ENCODE peak calls at places on chromosomes 3 and 15, in four cellular contexts. One of them, this sample, is unnamed.

GRCh38 chr15:68203486-68203885 is 1.6 kb downstream of the CALML4 start:
- DNase-seq in IMR-90: no peak
- DNase-seq in body of pancreas: no peak
- DNase-seq in uterus: no peak
- DNase-seq in this sample: no peak

GRCh38 chr15:68419301-68420175 is 12.4 kb downstream of the ITGA11 start:
- DNase-seq in IMR-90: no peak
- DNase-seq in body of pancreas: no peak
- DNase-seq in uterus: peak
- DNase-seq in this sample: no peak

GRCh38 chr3:156448300-156448699 is 106.6 kb downstream of the SSR3 start:
- DNase-seq in IMR-90: peak
- DNase-seq in body of pancreas: no peak
- DNase-seq in uterus: no peak
- DNase-seq in this sample: peak

GRCh38 chr15:85748176-85748575 is 46.5 kb downstream of the KLHL25 start:
- DNase-seq in IMR-90: no peak
- DNase-seq in body of pancreas: no peak
- DNase-seq in uterus: no peak
- DNase-seq in this sample: no peak

GRCh38 chr3:54983266-54983910 is 55.5 kb upstream of the LRTM1 start:
- DNase-seq in IMR-90: no peak
- DNase-seq in body of pancreas: no peak
- DNase-seq in uterus: no peak
- DNase-seq in this sample: no peak

GRCh38 chr15:93523490-93523889 is 434.5 kb upstream of the RGMA start:
- DNase-seq in IMR-90: no peak
- DNase-seq in body of pancreas: no peak
- DNase-seq in uterus: no peak
- DNase-seq in this sample: no peak

GRCh38 chr3:44554626-44555592 is at the start of gene ZKSCAN7:
- DNase-seq in IMR-90: peak
- DNase-seq in body of pancreas: peak
- DNase-seq in uterus: peak
- DNase-seq in this sample: no peak

GRCh38 chr15:40054746-40055575 is 16.0 kb upstream of the SRP14 start:
- DNase-seq in IMR-90: peak
- DNase-seq in body of pancreas: peak
- DNase-seq in uterus: no peak
- DNase-seq in this sample: no peak

GRCh38 chr15:65731926-65732325 is 60.2 kb downstream of the DENND4A start:
- DNase-seq in IMR-90: peak
- DNase-seq in body of pancreas: no peak
- DNase-seq in uterus: no peak
- DNase-seq in this sample: no peak

GRCh38 chr3:195133462-195133861 is 137.5 kb downstream of the XXYLT1 start:
- DNase-seq in IMR-90: peak
- DNase-seq in body of pancreas: peak
- DNase-seq in uterus: no peak
- DNase-seq in this sample: no peak

GRCh38 chr3:177190701-177191100 is 6.6 kb downstream of the TBL1XR1 start:
- DNase-seq in IMR-90: no peak
- DNase-seq in body of pancreas: no peak
- DNase-seq in uterus: no peak
- DNase-seq in this sample: no peak

GRCh38 chr15:89399070-89399389 is 64.4 kb upstream of the POLG start:
- DNase-seq in IMR-90: no peak
- DNase-seq in body of pancreas: no peak
- DNase-seq in uterus: no peak
- DNase-seq in this sample: no peak

GRCh38 chr3:87987952-87988351 is 70.9 kb downstream of the CGGBP1 start:
- DNase-seq in IMR-90: no peak
- DNase-seq in body of pancreas: no peak
- DNase-seq in uterus: no peak
- DNase-seq in this sample: no peak

GRCh38 chr15:58498821-58499580 is 67.2 kb downstream of the LIPC start:
- DNase-seq in IMR-90: peak
- DNase-seq in body of pancreas: no peak
- DNase-seq in uterus: no peak
- DNase-seq in this sample: no peak

GRCh38 chr3:126147147-126147931 is 33.0 kb downstream of the ALDH1L1 start:
- DNase-seq in IMR-90: no peak
- DNase-seq in body of pancreas: no peak
- DNase-seq in uterus: no peak
- DNase-seq in this sample: no peak

GRCh38 chr3:105629725-105630124 is 239.1 kb downstream of the CBLB start:
- DNase-seq in IMR-90: peak
- DNase-seq in body of pancreas: no peak
- DNase-seq in uterus: no peak
- DNase-seq in this sample: no peak

GRCh38 chr3:40387001-40387894 is at the start of gene ENTPD3:
- DNase-seq in IMR-90: no peak
- DNase-seq in body of pancreas: peak
- DNase-seq in uterus: no peak
- DNase-seq in this sample: no peak

GRCh38 chr15:27479232-27480140 is 508.5 kb downstream of the GABRG3 start:
- DNase-seq in IMR-90: no peak
- DNase-seq in body of pancreas: no peak
- DNase-seq in uterus: no peak
- DNase-seq in this sample: no peak

GRCh38 chr3:56347219-56347871 is 120.9 kb downstream of the ERC2 start:
- DNase-seq in IMR-90: no peak
- DNase-seq in body of pancreas: peak
- DNase-seq in uterus: no peak
- DNase-seq in this sample: peak

GRCh38 chr3:195385526-195385925 is 57.3 kb downstream of the ACAP2 start:
- DNase-seq in IMR-90: peak
- DNase-seq in body of pancreas: no peak
- DNase-seq in uterus: no peak
- DNase-seq in this sample: peak

GRCh38 chr15:90617668-90618097 is 88.0 kb downstream of the CRTC3 start:
- DNase-seq in IMR-90: no peak
- DNase-seq in body of pancreas: no peak
- DNase-seq in uterus: no peak
- DNase-seq in this sample: no peak
- TF ChIP-seq POLR2A in IMR-90: no peak
- TF ChIP-seq POLR2A in body of pancreas: no peak
- TF ChIP-seq POLR2A in uterus: no peak
- TF ChIP-seq POLR2A in this sample: no peak

GRCh38 chr3:61608072-61608471 is 46.7 kb downstream of the PTPRG start:
- DNase-seq in IMR-90: no peak
- DNase-seq in body of pancreas: no peak
- DNase-seq in uterus: no peak
- DNase-seq in this sample: no peak

GRCh38 chr3:61605589-61606175 is 44.3 kb downstream of the PTPRG start:
- DNase-seq in IMR-90: no peak
- DNase-seq in body of pancreas: no peak
- DNase-seq in uterus: no peak
- DNase-seq in this sample: no peak

GRCh38 chr3:61608711-61609110 is 47.3 kb downstream of the PTPRG start:
- DNase-seq in IMR-90: no peak
- DNase-seq in body of pancreas: no peak
- DNase-seq in uterus: no peak
- DNase-seq in this sample: no peak

GRCh38 chr3:61602466-61602865 is 41.1 kb downstream of the PTPRG start:
- DNase-seq in IMR-90: no peak
- DNase-seq in body of pancreas: no peak
- DNase-seq in uterus: no peak
- DNase-seq in this sample: no peak

DNA sequence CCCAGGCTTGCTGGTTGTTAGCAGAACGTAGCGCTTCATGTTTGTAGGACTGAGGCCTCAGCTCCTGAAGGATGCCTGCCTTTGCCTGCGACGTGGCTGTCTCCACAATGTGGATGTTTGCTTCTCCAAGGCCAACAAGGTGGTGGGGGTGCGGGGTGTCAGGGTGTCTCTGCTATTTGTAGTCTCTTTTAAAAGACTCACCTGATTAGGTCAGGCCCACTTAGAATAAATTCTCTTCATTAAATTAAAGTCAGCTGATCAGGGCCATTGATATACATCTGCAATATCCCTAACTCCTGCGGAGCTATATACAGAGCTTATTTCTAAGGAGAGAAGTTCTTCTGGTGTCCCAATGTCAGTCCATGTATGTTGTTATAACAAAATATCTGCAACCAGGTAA is 44.8 kb downstream of the PTPRG start:
- DNase-seq in IMR-90: no peak
- DNase-seq in body of pancreas: no peak
- DNase-seq in uterus: no peak
- DNase-seq in this sample: no peak
- TF ChIP-seq POLR2A in IMR-90: no peak
- TF ChIP-seq POLR2A in body of pancreas: no peak
- TF ChIP-seq POLR2A in uterus: no peak
- TF ChIP-seq POLR2A in this sample: no peak

GRCh38 chr15:82980986-82981385 is 5.0 kb upstream of the RAMAC start:
- DNase-seq in IMR-90: no peak
- DNase-seq in body of pancreas: no peak
- DNase-seq in uterus: no peak
- DNase-seq in this sample: no peak

GRCh38 chr15:82986442-82986780 is 401 bp downstream of the RAMAC start:
- DNase-seq in IMR-90: peak
- DNase-seq in body of pancreas: no peak
- DNase-seq in uterus: no peak
- DNase-seq in this sample: no peak

GRCh38 chr15:82985688-82986441 is at the start of gene RAMAC:
- DNase-seq in IMR-90: peak
- DNase-seq in body of pancreas: peak
- DNase-seq in uterus: peak
- DNase-seq in this sample: peak
- TF ChIP-seq POLR2A in IMR-90: peak
- TF ChIP-seq POLR2A in body of pancreas: peak
- TF ChIP-seq POLR2A in uterus: no peak
- TF ChIP-seq POLR2A in this sample: peak

GRCh38 chr3:5185093-5185673 is 2.3 kb upstream of the EDEM1 start:
- DNase-seq in IMR-90: no peak
- DNase-seq in body of pancreas: no peak
- DNase-seq in uterus: no peak
- DNase-seq in this sample: no peak
- TF ChIP-seq POLR2A in IMR-90: no peak
- TF ChIP-seq POLR2A in body of pancreas: no peak
- TF ChIP-seq POLR2A in uterus: no peak
- TF ChIP-seq POLR2A in this sample: no peak

GRCh38 chr3:10305331-10305902 is 12.7 kb upstream of the GHRL start:
- DNase-seq in IMR-90: no peak
- DNase-seq in body of pancreas: no peak
- DNase-seq in uterus: no peak
- DNase-seq in this sample: no peak
- TF ChIP-seq POLR2A in IMR-90: no peak
- TF ChIP-seq POLR2A in body of pancreas: no peak
- TF ChIP-seq POLR2A in uterus: no peak
- TF ChIP-seq POLR2A in this sample: no peak

GRCh38 chr15:60804551-60804950 is 325.6 kb upstream of the ICE2 start:
- DNase-seq in IMR-90: no peak
- DNase-seq in body of pancreas: no peak
- DNase-seq in uterus: no peak
- DNase-seq in this sample: no peak

GRCh38 chr15:60800729-60801072 is 321.8 kb upstream of the ICE2 start:
- DNase-seq in IMR-90: no peak
- DNase-seq in body of pancreas: no peak
- DNase-seq in uterus: no peak
- DNase-seq in this sample: no peak

GRCh38 chr15:60804986-60805949 is 326.3 kb upstream of the ICE2 start:
- DNase-seq in IMR-90: peak
- DNase-seq in body of pancreas: peak
- DNase-seq in uterus: no peak
- DNase-seq in this sample: peak

GRCh38 chr15:60801336-60801735 is 322.4 kb upstream of the ICE2 start:
- DNase-seq in IMR-90: no peak
- DNase-seq in body of pancreas: no peak
- DNase-seq in uterus: no peak
- DNase-seq in this sample: no peak

GRCh38 chr15:60803059-60803458 is 324.1 kb upstream of the ICE2 start:
- DNase-seq in IMR-90: no peak
- DNase-seq in body of pancreas: no peak
- DNase-seq in uterus: no peak
- DNase-seq in this sample: no peak
- TF ChIP-seq POLR2A in IMR-90: no peak
- TF ChIP-seq POLR2A in body of pancreas: no peak
- TF ChIP-seq POLR2A in uterus: no peak
- TF ChIP-seq POLR2A in this sample: no peak